ENCODE peak calls at places on chromosomes 13 and 19, in four cellular contexts. K, G, P and W are unnamed samples.

GRCh38 chr19:18999016-18999758 is 34.1 kb downstream of the SUGP2 start:
- DNase-seq in G (no peak), P (no peak), K (peak; percentile 15), W (no peak)

GRCh38 chr13:97629601-97630272 is 195.8 kb downstream of the RAP2A start:
- DNase-seq in K (no peak), P (no peak), G (no peak), W (no peak)

GRCh38 chr19:4139614-4140236 is 13.7 kb upstream of the CREB3L3 start:
- DNase-seq in G (no peak), K (peak; percentile 61), P (no peak), W (peak; percentile 79)

GRCh38 chr13:76647550-76647949 is 238.7 kb downstream of the KCTD12 start:
- DNase-seq in K (no peak), G (peak; percentile 38), P (peak; percentile 18), W (no peak)

GRCh38 chr19:3478409-3479176 is 1.7 kb downstream of the SMIM24 start:
- DNase-seq in G (no peak), P (no peak), K (no peak), W (no peak)

GRCh38 chr19:35540356-35540927 is 5.0 kb upstream of the TMEM147 start:
- DNase-seq in K (no peak), P (no peak), G (no peak), W (no peak)

GRCh38 chr19:42207767-42208259 is 9.7 kb downstream of the DEDD2 start:
- DNase-seq in G (no peak), K (peak; percentile 83), P (no peak), W (no peak)

GRCh38 chr13:112958127-112958989 is 10.7 kb upstream of the MCF2L start:
- DNase-seq in K (no peak), G (no peak), P (no peak), W (no peak)

GRCh38 chr19:39379865-39380399 is 11.0 kb downstream of the PAF1 start:
- DNase-seq in K (no peak), G (no peak), P (no peak), W (no peak)

GRCh38 chr13:48000559-48001126 is 430 bp downstream of the SUCLA2 start:
- DNase-seq in G (no peak), P (no peak), K (no peak), W (peak; percentile 53)

GRCh38 chr19:56170261-56170660 is 5.5 kb upstream of the GALP start:
- DNase-seq in G (no peak), P (no peak), K (peak; percentile 92), W (no peak)

GRCh38 chr13:42487221-42487620 is 86.7 kb upstream of the TNFSF11 start:
- DNase-seq in K (peak; percentile 71), G (no peak), P (no peak), W (no peak)

GRCh38 chr13:28128030-28128429 is 10.3 kb upstream of the PAN3 start:
- DNase-seq in P (no peak), G (no peak), K (no peak), W (no peak)

GRCh38 chr13:30338331-30338851 is 31.0 kb upstream of the KATNAL1 start:
- DNase-seq in P (no peak), K (peak; percentile 42), G (no peak), W (no peak)

GRCh38 chr19:43759515-43759914 is 4.8 kb upstream of the SMG9 start:
- DNase-seq in K (peak; percentile 88), P (no peak), G (no peak), W (no peak)

GRCh38 chr19:15456871-15457700 is 7.3 kb downstream of the RASAL3 start:
- DNase-seq in K (no peak), P (no peak), G (no peak), W (no peak)

GRCh38 chr19:50695251-50696064 is 24.1 kb downstream of the SHANK1 start:
- DNase-seq in G (no peak), K (no peak), P (no peak), W (peak; percentile 78)

GRCh38 chr13:97979556-97979955 is 26.1 kb downstream of the IPO5 start:
- DNase-seq in G (no peak), P (no peak), K (no peak), W (no peak)

GRCh38 chr19:6551607-6552450 is 21.0 kb downstream of the TNFSF9 start:
- DNase-seq in K (peak; percentile 27), G (no peak), P (no peak), W (no peak)

GRCh38 chr13:77502104-77502720 is 33.3 kb upstream of the SCEL start:
- DNase-seq in G (no peak), P (no peak), K (no peak), W (no peak)

GRCh38 chr19:30450945-30451344 is 78.8 kb downstream of the ZNF536 start:
- DNase-seq in G (no peak), P (no peak), K (no peak), W (no peak)

GRCh38 chr13:97914537-97914936 is 38.9 kb upstream of the IPO5 start:
- DNase-seq in K (peak; percentile 16), P (no peak), G (no peak), W (no peak)

GRCh38 chr19:30664358-30665058 is 292.3 kb downstream of the ZNF536 start:
- DNase-seq in K (peak; percentile 19), P (no peak), G (no peak), W (no peak)

GRCh38 chr13:36294061-36294460 is 3.6 kb downstream of the CCDC169 start:
- DNase-seq in P (no peak), G (no peak), K (no peak), W (no peak)

GRCh38 chr13:51995677-51996551 is 15.3 kb downstream of the ATP7B start:
- DNase-seq in P (no peak), K (no peak), G (no peak), W (no peak)

GRCh38 chr13:35916186-35916585 is 215.0 kb downstream of the DCLK1 start:
- DNase-seq in P (no peak), G (no peak), K (no peak), W (no peak)

GRCh38 chr13:33827152-33827551 is 9.2 kb downstream of the RFC3 start:
- DNase-seq in P (no peak), G (no peak), K (no peak), W (no peak)

GRCh38 chr19:41356984-41357739 is 3.4 kb upstream of the TGFB1 start:
- DNase-seq in K (no peak), G (no peak), P (no peak), W (no peak)

GRCh38 chr13:46553886-46554855 is 1.2 kb downstream of the LRCH1 start:
- DNase-seq in K (peak; percentile 84), G (no peak), P (peak; percentile 49), W (peak; percentile 77)

GRCh38 chr13:84570831-84571230 is 688.6 kb upstream of the SLITRK1 start:
- DNase-seq in G (no peak), K (peak; percentile 41), P (no peak), W (no peak)

GRCh38 chr19:840519-841206 is at the start of gene PRTN3:
- DNase-seq in K (no peak), P (no peak), G (no peak), W (no peak)

DNA sequence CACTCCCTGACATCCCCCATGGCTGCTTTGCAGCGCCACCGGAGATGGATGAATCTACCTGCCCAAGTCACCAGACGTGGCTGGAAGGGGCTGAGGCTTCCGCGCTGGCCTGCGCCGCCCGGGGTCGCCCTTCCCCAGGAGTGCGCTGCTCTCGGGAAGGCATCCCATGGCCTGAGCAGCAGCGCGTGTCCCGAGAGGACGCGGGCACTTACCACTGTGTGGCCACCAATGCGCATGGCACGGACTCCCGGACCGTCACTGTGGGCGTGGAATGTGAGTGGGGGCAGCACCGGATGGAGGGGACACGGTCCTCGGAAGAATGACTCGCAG is 4.6 kb downstream of the ICAM5 start:
- DNase-seq in P (no peak), G (no peak), K (no peak), W (no peak)
- TF ChIP-seq CTCF in P (no peak), G (no peak), K (no peak), W (no peak)

DNA sequence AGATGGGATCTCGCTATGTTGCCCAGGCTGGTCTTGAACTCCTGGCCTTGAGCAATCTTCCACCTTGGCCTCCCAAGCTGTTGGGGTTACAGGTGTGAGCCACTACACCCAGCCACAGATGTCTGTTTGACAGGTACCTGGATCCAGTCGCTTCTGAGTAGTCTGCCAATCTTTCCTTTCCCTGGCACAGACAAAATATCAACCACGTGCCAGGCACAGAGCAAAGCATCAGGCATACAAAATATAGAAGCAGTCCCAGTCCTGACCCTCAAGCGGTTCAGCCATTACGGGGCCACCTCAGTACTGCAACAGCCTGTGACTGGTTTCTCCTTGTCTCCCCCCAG is 3.8 kb downstream of the ELAVL1 start:
- DNase-seq in G (no peak), K (no peak), P (no peak), W (no peak)
- TF ChIP-seq CTCF in G (no peak), K (no peak), P (no peak), W (no peak)

GRCh38 chr13:111046590-111047141 is 68.4 kb upstream of the ARHGEF7 start:
- DNase-seq in K (peak; percentile 60), G (no peak), P (no peak), W (no peak)
- TF ChIP-seq CTCF in K (peak; percentile 37), G (peak; percentile 51), P (peak; percentile 40), W (no peak)

DNA sequence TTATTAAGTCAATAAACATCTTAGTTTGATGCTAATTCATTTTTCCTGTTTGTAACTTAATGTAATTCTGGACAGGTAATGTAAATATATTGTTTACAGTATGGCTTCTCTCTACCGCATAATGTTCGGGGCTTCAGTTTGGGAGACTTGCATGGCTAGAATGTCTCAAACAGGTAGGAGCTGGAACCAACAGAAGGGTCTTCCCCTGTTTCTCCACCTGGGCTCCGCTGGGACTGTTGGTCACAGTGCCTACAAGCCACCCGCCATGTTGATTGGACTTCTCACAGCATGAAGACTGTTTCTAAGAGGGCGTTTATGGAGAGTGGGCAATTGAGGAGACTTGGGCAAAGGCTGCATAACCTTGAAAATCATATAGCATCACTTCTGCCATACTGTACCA is 148.6 kb downstream of the UFM1 start:
- DNase-seq in P (no peak), K (no peak), G (no peak), W (no peak)
- TF ChIP-seq CTCF in P (no peak), K (no peak), G (no peak), W (no peak)